ENCODE peak calls at places on chromosomes 3 and 15, in eight cellular contexts. I is stimulated activated CD4-positive, alpha-beta T cell treated with anti-CD3 and anti-CD28 coated beads, Interleukin-15, amount 100 ng/mL, for 24 hours; E is esophagus muscularis mucosa; D is T-helper 9 cell; V is endothelial cell of umbilical vein; F is activated naive CD8-positive, alpha-beta T cell treated with anti-CD3 and anti-CD28 coated beads, Interleukin-2, amount 50 U/mL, for 24 hours; T is left lung; Y is cardiac fibroblast. Q is an unnamed sample.

GRCh38 chr3:181859518-181859917 is 147.8 kb downstream of the SOX2 start:
- DNase-seq in I (no peak), E (no peak), D (no peak), V (no peak), F (no peak), T (no peak), Y (no peak), Q (no peak)

GRCh38 chr3:99419111-99419510 is 219.3 kb upstream of the COL8A1 start:
- DNase-seq in I (no peak), E (no peak), D (no peak), V (peak; percentile 42), F (no peak), T (no peak), Y (peak; percentile 88), Q (no peak)

GRCh38 chr3:100006570-100007271 is 107.6 kb downstream of the FILIP1L start:
- DNase-seq in I (no peak), E (no peak), D (no peak), V (peak; percentile 72), F (no peak), T (no peak), Y (peak; percentile 69), Q (no peak)

GRCh38 chr3:12707425-12707824 is 43.5 kb upstream of the RAF1 start:
- DNase-seq in I (no peak), E (no peak), D (no peak), V (no peak), F (no peak), T (no peak), Y (peak; percentile 44), Q (no peak)

GRCh38 chr3:128781164-128781563 is 55.2 kb downstream of the RAB7A start:
- DNase-seq in I (no peak), E (no peak), D (no peak), V (no peak), F (no peak), T (no peak), Y (no peak), Q (no peak)

GRCh38 chr3:177905895-177906511 is 630.2 kb upstream of the KCNMB2 start:
- DNase-seq in I (no peak), E (no peak), D (no peak), V (peak; percentile 12), F (no peak), T (no peak), Y (peak; percentile 93), Q (no peak)

GRCh38 chr15:82535566-82536408 is 4.5 kb downstream of the RPS17 start:
- DNase-seq in I (peak; percentile 21), E (no peak), D (no peak), V (no peak), F (no peak), T (no peak), Y (no peak), Q (peak; percentile 13)

GRCh38 chr15:65058394-65059368 is 9.1 kb downstream of the RASL12 start:
- DNase-seq in I (no peak), E (no peak), D (no peak), V (no peak), F (no peak), T (no peak), Y (no peak), Q (no peak)

GRCh38 chr15:49864251-49864650 is 243.4 kb downstream of the DTWD1 start:
- DNase-seq in I (no peak), E (no peak), D (no peak), V (no peak), F (no peak), T (no peak), Y (no peak), Q (no peak)

GRCh38 chr3:8452112-8452511 is 49.5 kb upstream of the LMCD1 start:
- DNase-seq in I (no peak), E (no peak), D (no peak), V (no peak), F (no peak), T (no peak), Y (no peak), Q (no peak)